ENCODE peak calls at places on chromosomes 6 and 20, in nine cellular contexts. Y is HTR-8/SVneo, K is NCI-H1092 treated with DMSO at 0.1 percent for 48 hours, M is brain microvascular endothelial cell, F is NCI-H748 treated with DMSO at 0.1 percent for 48 hours, L is NCI-H1436, Z is GM06990, I is upper lobe of left lung, W is SK-N-DZ. T is an unnamed sample.

GRCh38 chr20:37072293-37073196 is 23.3 kb downstream of the RBL1 start:
- DNase-seq in L (no peak), M (no peak), K (no peak), Z (no peak), Y (no peak), I (no peak), W (no peak), F (no peak), T (no peak)

GRCh38 chr6:112441607-112442006 is 94.5 kb downstream of the RFPL4B start:
- DNase-seq in Y (no peak), W (no peak), M (no peak), Z (no peak), K (no peak), L (no peak), F (no peak), I (no peak), T (no peak)

GRCh38 chr6:52543262-52543661 is 33.6 kb downstream of the TRAM2 start:
- DNase-seq in M (no peak), K (no peak), W (no peak), Y (no peak), L (no peak), F (no peak), Z (no peak), I (no peak), T (no peak)

GRCh38 chr6:35600659-35601125 is 88.0 kb upstream of the TULP1 start:
- DNase-seq in M (no peak), L (no peak), Z (no peak), F (no peak), I (no peak), K (no peak), Y (no peak), W (no peak), T (no peak)

GRCh38 chr6:134456284-134456683 is 138.4 kb upstream of the SGK1 start:
- DNase-seq in W (no peak), F (no peak), L (no peak), M (no peak), K (no peak), I (no peak), Y (no peak), Z (no peak), T (no peak)

GRCh38 chr20:5845686-5846651 is 95.8 kb downstream of the SHLD1 start:
- DNase-seq in K (peak), L (peak), F (peak), Z (peak), W (peak), M (peak), I (no peak), Y (no peak), T (no peak)

GRCh38 chr6:161668665-161669064 is 394.8 kb upstream of the AGPAT4 start:
- DNase-seq in F (no peak), L (no peak), W (no peak), K (no peak), M (no peak), Y (no peak), I (no peak), Z (no peak), T (no peak)

GRCh38 chr6:138162104-138162946 is 586 bp downstream of the ARFGEF3 start:
- DNase-seq in F (peak), Y (no peak), L (no peak), K (peak), Z (no peak), I (peak), M (no peak), W (peak), T (no peak)

GRCh38 chr6:32894085-32895005 is 40.4 kb downstream of the PSMB9 start:
- DNase-seq in F (peak), Y (peak), L (peak), K (peak), M (peak), W (peak), Z (peak), I (peak), T (peak)

GRCh38 chr6:40359808-40360207 is 227.4 kb downstream of the LRFN2 start:
- DNase-seq in F (peak), Z (no peak), M (no peak), W (no peak), I (no peak), L (no peak), Y (no peak), K (no peak), T (no peak)

GRCh38 chr6:53768636-53769035 is 26.2 kb upstream of the LRRC1 start:
- DNase-seq in Z (no peak), W (no peak), M (no peak), L (no peak), Y (no peak), I (no peak), K (no peak), F (no peak), T (no peak)

GRCh38 chr6:143155681-143156080 is 95.0 kb downstream of the AIG1 start:
- DNase-seq in Z (no peak), K (no peak), L (no peak), W (no peak), F (no peak), I (no peak), Y (no peak), M (no peak), T (no peak)